ENCODE peak calls at places on chromosome 6, in five cellular contexts. N is T-helper 1 cell; F is amniotic stem cell; G is GM23338; Z is activated CD4-positive, alpha-beta T cell treated with anti-CD3 and anti-CD28 coated beads for 48 hours. S is an unnamed sample.

GRCh38 chr6:68235192-68235812 is 399.8 kb upstream of the ADGRB3 start:
- DNase-seq in N (no peak), F (no peak), G (no peak), Z (no peak), S (no peak)

GRCh38 chr6:11732036-11732545 is 46.5 kb downstream of the ADTRP start:
- DNase-seq in N (peak; percentile 79), F (no peak), G (no peak), Z (peak; percentile 84), S (peak; percentile 67)

GRCh38 chr6:108353853-108354252 is 59.0 kb downstream of the AFG1L start:
- DNase-seq in N (no peak), F (no peak), G (no peak), Z (no peak), S (no peak)

GRCh38 chr6:572596-573265 is 84.2 kb downstream of the HUS1B start:
- DNase-seq in N (no peak), F (no peak), G (no peak), Z (no peak), S (no peak)

GRCh38 chr6:142332393-142333080 is 30.7 kb downstream of the ADGRG6 start:
- DNase-seq in N (no peak), F (no peak), G (no peak), Z (no peak), S (no peak)

GRCh38 chr6:37454420-37455125 is 21.6 kb downstream of the CMTR1 start:
- DNase-seq in N (no peak), F (no peak), G (no peak), Z (no peak), S (no peak)

GRCh38 chr6:148915889-148916288 is 169.1 kb downstream of the UST start:
- DNase-seq in N (no peak), F (no peak), G (no peak), Z (no peak), S (no peak)

GRCh38 chr6:147486683-147487082 is 21.8 kb upstream of the SAMD5 start:
- DNase-seq in N (no peak), F (no peak), G (no peak), Z (no peak), S (no peak)

GRCh38 chr6:168951224-168951616 is 302.4 kb downstream of the THBS2 start:
- DNase-seq in N (no peak), F (no peak), G (peak; percentile 16), Z (no peak), S (no peak)

GRCh38 chr6:107714104-107714503 is 110.0 kb downstream of the SCML4 start:
- DNase-seq in N (no peak), F (no peak), G (no peak), Z (no peak), S (no peak)

GRCh38 chr6:31121131-31121790 is 1.0 kb upstream of the CDSN start:
- DNase-seq in N (no peak), F (no peak), G (no peak), Z (no peak), S (no peak)

GRCh38 chr6:89281779-89282246 is 33.3 kb downstream of the GABRR2 start:
- DNase-seq in N (peak; percentile 56), F (no peak), G (peak; percentile 84), Z (peak; percentile 69), S (peak; percentile 30)

GRCh38 chr6:34157236-34157830 is 11.4 kb upstream of the GRM4 start:
- DNase-seq in N (no peak), F (no peak), G (no peak), Z (no peak), S (no peak)

GRCh38 chr6:156866181-156866862 is 89.1 kb downstream of the ARID1B start:
- DNase-seq in N (peak; percentile 30), F (no peak), G (no peak), Z (peak; percentile 35), S (no peak)

GRCh38 chr6:34172961-34173775 is 27.3 kb upstream of the GRM4 start:
- DNase-seq in N (no peak), F (no peak), G (no peak), Z (no peak), S (no peak)

GRCh38 chr6:13500264-13500663 is 12.9 kb upstream of the GFOD1 start:
- DNase-seq in N (no peak), F (no peak), G (no peak), Z (peak; percentile 43), S (no peak)

GRCh38 chr6:78192057-78192456 is 539.2 kb downstream of the MEI4 start:
- DNase-seq in N (no peak), F (no peak), G (peak; percentile 82), Z (no peak), S (no peak)

GRCh38 chr6:75149253-75149652 is 56.6 kb downstream of the COL12A1 start:
- DNase-seq in N (no peak), F (no peak), G (no peak), Z (no peak), S (no peak)

GRCh38 chr6:106360410-106360988 is at the start of gene CRYBG1:
- DNase-seq in N (peak; percentile 51), F (no peak), G (peak; percentile 86), Z (peak; percentile 82), S (peak; percentile 71)

GRCh38 chr6:157326979-157327378 is 3.7 kb upstream of the TMEM242 start:
- DNase-seq in N (peak; percentile 30), F (no peak), G (no peak), Z (no peak), S (no peak)

GRCh38 chr6:144152334-144152900 is 2.1 kb downstream of the STX11 start:
- DNase-seq in N (no peak), F (no peak), G (no peak), Z (no peak), S (no peak)

GRCh38 chr6:42140756-42141602 is 1.4 kb downstream of the C6orf132 start:
- DNase-seq in N (no peak), F (no peak), G (no peak), Z (no peak), S (no peak)